ENCODE peak calls at places on chromosomes 12 and 14, in six cellular contexts. One of them, this sample, is unnamed.
A peak's percentile ranks its signal among the peaks of the same experiment; 100 is the strongest.

GRCh38 chr14:32303865-32304264 is 25.2 kb upstream of the AKAP6 start:
- DNase-seq in GM23338: no peak
- DNase-seq in cardiac muscle cell: no peak
- DNase-seq in adrenal gland: no peak
- DNase-seq in coronary artery: no peak
- DNase-seq in SK-N-SH: no peak
- DNase-seq in this sample: no peak

GRCh38 chr14:86296173-86296572 is 766.2 kb downstream of the FLRT2 start:
- DNase-seq in GM23338: no peak
- DNase-seq in cardiac muscle cell: peak; percentile 40
- DNase-seq in adrenal gland: no peak
- DNase-seq in coronary artery: no peak
- DNase-seq in SK-N-SH: no peak
- DNase-seq in this sample: no peak

GRCh38 chr12:39122562-39123204 is 217.3 kb upstream of the CPNE8 start:
- DNase-seq in GM23338: peak; percentile 87
- DNase-seq in cardiac muscle cell: no peak
- DNase-seq in adrenal gland: no peak
- DNase-seq in coronary artery: no peak
- DNase-seq in SK-N-SH: no peak
- DNase-seq in this sample: no peak

GRCh38 chr12:7787574-7788315 is 1.5 kb upstream of the NANOG start:
- DNase-seq in GM23338: peak; percentile 83
- DNase-seq in cardiac muscle cell: peak; percentile 47
- DNase-seq in adrenal gland: peak; percentile 29
- DNase-seq in coronary artery: no peak
- DNase-seq in SK-N-SH: no peak
- DNase-seq in this sample: no peak

GRCh38 chr14:67487937-67488893 is at the start of gene TMEM229B:
- DNase-seq in GM23338: no peak
- DNase-seq in cardiac muscle cell: no peak
- DNase-seq in adrenal gland: peak; percentile 27
- DNase-seq in coronary artery: no peak
- DNase-seq in SK-N-SH: no peak
- DNase-seq in this sample: peak; percentile 5

GRCh38 chr14:75297417-75298040 is 18.9 kb downstream of the FOS start:
- DNase-seq in GM23338: no peak
- DNase-seq in cardiac muscle cell: no peak
- DNase-seq in adrenal gland: peak; percentile 20
- DNase-seq in coronary artery: no peak
- DNase-seq in SK-N-SH: no peak
- DNase-seq in this sample: no peak

GRCh38 chr14:21093769-21094681 is 4.4 kb downstream of the ZNF219 start:
- DNase-seq in GM23338: peak; percentile 97
- DNase-seq in cardiac muscle cell: peak; percentile 16
- DNase-seq in adrenal gland: no peak
- DNase-seq in coronary artery: no peak
- DNase-seq in SK-N-SH: peak; percentile 71
- DNase-seq in this sample: no peak

GRCh38 chr14:104184911-104185499 is 46.6 kb downstream of the KIF26A start:
- DNase-seq in GM23338: no peak
- DNase-seq in cardiac muscle cell: peak; percentile 21
- DNase-seq in adrenal gland: no peak
- DNase-seq in coronary artery: no peak
- DNase-seq in SK-N-SH: peak; percentile 66
- DNase-seq in this sample: no peak

GRCh38 chr14:70665448-70666363 is 24.0 kb downstream of the TTC9 start:
- DNase-seq in GM23338: no peak
- DNase-seq in cardiac muscle cell: no peak
- DNase-seq in adrenal gland: no peak
- DNase-seq in coronary artery: no peak
- DNase-seq in SK-N-SH: no peak
- DNase-seq in this sample: no peak

GRCh38 chr14:54364555-54365415 is 32.0 kb upstream of the CDKN3 start:
- DNase-seq in GM23338: no peak
- DNase-seq in cardiac muscle cell: peak; percentile 89
- DNase-seq in adrenal gland: peak; percentile 31
- DNase-seq in coronary artery: no peak
- DNase-seq in SK-N-SH: no peak
- DNase-seq in this sample: no peak

GRCh38 chr12:47360771-47361388 is 281.1 kb upstream of the AMIGO2 start:
- DNase-seq in GM23338: no peak
- DNase-seq in cardiac muscle cell: peak; percentile 37
- DNase-seq in adrenal gland: no peak
- DNase-seq in coronary artery: no peak
- DNase-seq in SK-N-SH: no peak
- DNase-seq in this sample: no peak

GRCh38 chr12:67572492-67572891 is 76.1 kb upstream of the DYRK2 start:
- DNase-seq in GM23338: peak; percentile 29
- DNase-seq in cardiac muscle cell: no peak
- DNase-seq in adrenal gland: no peak
- DNase-seq in coronary artery: no peak
- DNase-seq in SK-N-SH: no peak
- DNase-seq in this sample: no peak

GRCh38 chr12:45231515-45232145 is 15.7 kb downstream of the ANO6 start:
- DNase-seq in GM23338: no peak
- DNase-seq in cardiac muscle cell: peak; percentile 58
- DNase-seq in adrenal gland: no peak
- DNase-seq in coronary artery: no peak
- DNase-seq in SK-N-SH: no peak
- DNase-seq in this sample: peak; percentile 27

GRCh38 chr14:105092124-105092911 is 27.1 kb upstream of the GPR132 start:
- DNase-seq in GM23338: peak; percentile 41
- DNase-seq in cardiac muscle cell: no peak
- DNase-seq in adrenal gland: no peak
- DNase-seq in coronary artery: no peak
- DNase-seq in SK-N-SH: peak; percentile 72
- DNase-seq in this sample: no peak

GRCh38 chr14:45089813-45090212 is 5.9 kb downstream of the PRPF39 start:
- DNase-seq in GM23338: no peak
- DNase-seq in cardiac muscle cell: peak; percentile 6
- DNase-seq in adrenal gland: no peak
- DNase-seq in coronary artery: no peak
- DNase-seq in SK-N-SH: no peak
- DNase-seq in this sample: no peak

GRCh38 chr12:17215754-17216153 is 609.8 kb upstream of the LMO3 start:
- DNase-seq in GM23338: peak; percentile 51
- DNase-seq in cardiac muscle cell: no peak
- DNase-seq in adrenal gland: no peak
- DNase-seq in coronary artery: no peak
- DNase-seq in SK-N-SH: no peak
- DNase-seq in this sample: no peak

GRCh38 chr12:69007166-69007857 is 74.3 kb upstream of the CPM start:
- DNase-seq in GM23338: peak; percentile 35
- DNase-seq in cardiac muscle cell: peak; percentile 73
- DNase-seq in adrenal gland: no peak
- DNase-seq in coronary artery: no peak
- DNase-seq in SK-N-SH: no peak
- DNase-seq in this sample: peak; percentile 63

GRCh38 chr12:69008510-69008909 is 75.5 kb upstream of the CPM start:
- DNase-seq in GM23338: no peak
- DNase-seq in cardiac muscle cell: peak; percentile 37
- DNase-seq in adrenal gland: no peak
- DNase-seq in coronary artery: no peak
- DNase-seq in SK-N-SH: no peak
- DNase-seq in this sample: no peak

GRCh38 chr12:69002969-69003368 is 70.0 kb upstream of the CPM start:
- DNase-seq in GM23338: no peak
- DNase-seq in cardiac muscle cell: no peak
- DNase-seq in adrenal gland: no peak
- DNase-seq in coronary artery: no peak
- DNase-seq in SK-N-SH: no peak
- DNase-seq in this sample: peak; percentile 8

GRCh38 chr12:69007858-69008314 is 74.9 kb upstream of the CPM start:
- DNase-seq in GM23338: no peak
- DNase-seq in cardiac muscle cell: no peak
- DNase-seq in adrenal gland: no peak
- DNase-seq in coronary artery: no peak
- DNase-seq in SK-N-SH: no peak
- DNase-seq in this sample: no peak
- H3K4me3 ChIP-seq in GM23338: peak overlapping the region; percentile 27
- H3K4me3 ChIP-seq in cardiac muscle cell: no peak overlapping the region
- H3K4me3 ChIP-seq in adrenal gland: no peak overlapping the region
- H3K4me3 ChIP-seq in coronary artery: no peak overlapping the region
- H3K4me3 ChIP-seq in SK-N-SH: peak overlapping the region; percentile 27
- H3K4me3 ChIP-seq in this sample: no peak overlapping the region

DNA sequence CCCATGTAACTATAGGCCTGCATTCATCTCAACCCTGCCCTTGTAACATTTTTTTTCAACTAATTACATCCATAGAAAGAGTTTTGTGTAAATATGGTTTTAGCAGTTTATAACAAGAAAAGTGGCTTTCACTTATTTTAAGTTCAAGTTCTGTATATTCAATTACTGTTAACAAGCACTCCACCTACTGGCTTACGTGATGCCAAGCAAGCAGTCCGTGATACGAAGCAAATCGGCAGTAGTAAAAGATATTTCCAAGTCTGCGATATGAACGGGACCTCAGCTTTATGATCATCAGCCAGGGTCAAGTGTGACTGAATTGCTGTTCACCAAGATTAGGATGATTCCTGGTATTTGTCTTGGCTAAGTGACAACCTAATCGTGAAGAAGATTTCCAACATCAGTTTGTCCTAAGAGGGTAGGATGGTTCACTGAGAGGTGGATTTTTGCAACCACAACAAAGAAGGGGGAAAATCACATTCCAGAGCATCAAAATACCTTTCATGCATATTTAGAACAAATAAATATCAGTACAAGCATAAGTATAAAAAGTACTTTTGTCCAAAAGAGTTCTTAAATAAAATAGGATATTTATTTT is 456.2 kb downstream of the FOXG1 start:
- DNase-seq in GM23338: peak; percentile 51
- DNase-seq in cardiac muscle cell: peak; percentile 71
- DNase-seq in adrenal gland: peak; percentile 18
- DNase-seq in coronary artery: no peak
- DNase-seq in SK-N-SH: peak; percentile 0
- DNase-seq in this sample: peak; percentile 12
- TF ChIP-seq CTCF in GM23338: peak; percentile 58
- TF ChIP-seq CTCF in cardiac muscle cell: peak; percentile 80
- TF ChIP-seq CTCF in adrenal gland: peak; percentile 30
- TF ChIP-seq CTCF in coronary artery: no peak
- TF ChIP-seq CTCF in SK-N-SH: peak; percentile 78
- TF ChIP-seq CTCF in this sample: peak; percentile 82

GRCh38 chr14:100146548-100147091 is 12.8 kb downstream of the DEGS2 start:
- DNase-seq in GM23338: no peak
- DNase-seq in cardiac muscle cell: no peak
- DNase-seq in adrenal gland: no peak
- DNase-seq in coronary artery: no peak
- DNase-seq in SK-N-SH: no peak
- DNase-seq in this sample: no peak

GRCh38 chr14:100147181-100147631 is 12.2 kb downstream of the DEGS2 start:
- DNase-seq in GM23338: no peak
- DNase-seq in cardiac muscle cell: no peak
- DNase-seq in adrenal gland: no peak
- DNase-seq in coronary artery: no peak
- DNase-seq in SK-N-SH: peak; percentile 26
- DNase-seq in this sample: no peak

GRCh38 chr14:100144645-100144995 is 14.8 kb downstream of the DEGS2 start:
- DNase-seq in GM23338: no peak
- DNase-seq in cardiac muscle cell: no peak
- DNase-seq in adrenal gland: no peak
- DNase-seq in coronary artery: no peak
- DNase-seq in SK-N-SH: no peak
- DNase-seq in this sample: no peak

GRCh38 chr14:100144996-100145646 is 14.3 kb downstream of the DEGS2 start:
- DNase-seq in GM23338: no peak
- DNase-seq in cardiac muscle cell: no peak
- DNase-seq in adrenal gland: no peak
- DNase-seq in coronary artery: no peak
- DNase-seq in SK-N-SH: no peak
- DNase-seq in this sample: no peak

GRCh38 chr14:100145682-100146464 is 13.6 kb downstream of the DEGS2 start:
- DNase-seq in GM23338: no peak
- DNase-seq in cardiac muscle cell: no peak
- DNase-seq in adrenal gland: no peak
- DNase-seq in coronary artery: no peak
- DNase-seq in SK-N-SH: no peak
- DNase-seq in this sample: no peak
- H3K27ac ChIP-seq in GM23338: no peak overlapping the region
- H3K27ac ChIP-seq in cardiac muscle cell: no peak overlapping the region
- H3K27ac ChIP-seq in adrenal gland: no peak overlapping the region
- H3K27ac ChIP-seq in coronary artery: no peak overlapping the region
- H3K27ac ChIP-seq in SK-N-SH: no peak overlapping the region
- H3K27ac ChIP-seq in this sample: no peak overlapping the region

GRCh38 chr14:22569106-22569748 is 19.8 kb downstream of the DAD1 start:
- DNase-seq in GM23338: no peak
- DNase-seq in cardiac muscle cell: no peak
- DNase-seq in adrenal gland: no peak
- DNase-seq in coronary artery: no peak
- DNase-seq in SK-N-SH: no peak
- DNase-seq in this sample: no peak
- H3K4me3 ChIP-seq in GM23338: no peak overlapping the region
- H3K4me3 ChIP-seq in cardiac muscle cell: no peak overlapping the region
- H3K4me3 ChIP-seq in adrenal gland: no peak overlapping the region
- H3K4me3 ChIP-seq in coronary artery: no peak overlapping the region
- H3K4me3 ChIP-seq in SK-N-SH: no peak overlapping the region
- H3K4me3 ChIP-seq in this sample: no peak overlapping the region

GRCh38 chr12:96263449-96263902 is 69.3 kb downstream of the ELK3 start:
- DNase-seq in GM23338: peak; percentile 27
- DNase-seq in cardiac muscle cell: peak; percentile 55
- DNase-seq in adrenal gland: no peak
- DNase-seq in coronary artery: no peak
- DNase-seq in SK-N-SH: no peak
- DNase-seq in this sample: no peak

GRCh38 chr12:96261557-96261956 is 67.4 kb downstream of the ELK3 start:
- DNase-seq in GM23338: no peak
- DNase-seq in cardiac muscle cell: peak; percentile 22
- DNase-seq in adrenal gland: no peak
- DNase-seq in coronary artery: no peak
- DNase-seq in SK-N-SH: no peak
- DNase-seq in this sample: no peak

GRCh38 chr12:96265836-96266235 is 71.7 kb downstream of the ELK3 start:
- DNase-seq in GM23338: no peak
- DNase-seq in cardiac muscle cell: no peak
- DNase-seq in adrenal gland: no peak
- DNase-seq in coronary artery: no peak
- DNase-seq in SK-N-SH: no peak
- DNase-seq in this sample: no peak

GRCh38 chr12:96266238-96266637 is 72.1 kb downstream of the ELK3 start:
- DNase-seq in GM23338: no peak
- DNase-seq in cardiac muscle cell: no peak
- DNase-seq in adrenal gland: no peak
- DNase-seq in coronary artery: no peak
- DNase-seq in SK-N-SH: no peak
- DNase-seq in this sample: no peak

DNA sequence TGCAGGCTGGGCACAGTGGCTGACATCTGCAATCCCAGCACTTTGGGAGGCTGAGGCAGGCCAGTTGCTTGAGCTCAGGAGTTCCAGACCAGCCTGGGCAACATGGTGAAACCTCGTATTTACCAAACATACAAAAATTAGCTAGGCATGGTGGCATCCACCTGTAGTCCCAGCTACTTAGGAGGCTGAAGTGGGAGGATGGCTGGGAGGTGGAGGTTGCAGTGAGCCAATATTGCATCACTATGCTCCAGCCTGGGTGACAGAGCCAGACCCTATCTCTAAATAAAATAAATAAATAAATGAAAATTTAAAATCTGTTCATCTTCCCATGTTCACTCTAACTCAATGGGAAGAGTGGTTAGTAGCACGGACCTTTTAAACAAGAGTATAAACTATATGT is 71.2 kb downstream of the ELK3 start:
- DNase-seq in GM23338: no peak
- DNase-seq in cardiac muscle cell: no peak
- DNase-seq in adrenal gland: no peak
- DNase-seq in coronary artery: no peak
- DNase-seq in SK-N-SH: no peak
- DNase-seq in this sample: no peak
- TF ChIP-seq CTCF in GM23338: no peak
- TF ChIP-seq CTCF in cardiac muscle cell: no peak
- TF ChIP-seq CTCF in adrenal gland: no peak
- TF ChIP-seq CTCF in coronary artery: no peak
- TF ChIP-seq CTCF in SK-N-SH: no peak
- TF ChIP-seq CTCF in this sample: no peak